ENCODE peak calls at places on chromosome 5, in five cellular contexts. A is WTC11, Z is Calu3, K is G401, W is heart left ventricle. G is an unnamed sample.

GRCh38 chr5:5419291-5420210 is 2.9 kb upstream of the ICE1 start:
- DNase-seq in K (peak), A (peak), W (no peak), Z (peak), G (no peak)

GRCh38 chr5:138468966-138469539 is 3.8 kb downstream of the EGR1 start:
- DNase-seq in W (no peak), Z (no peak), A (no peak), K (no peak), G (peak)

GRCh38 chr5:94388773-94389514 is 229.5 kb downstream of the KIAA0825 start:
- DNase-seq in A (no peak), K (no peak), Z (no peak), W (no peak), G (no peak)

GRCh38 chr5:73171495-73171894 is 1.5 kb upstream of the TMEM174 start:
- DNase-seq in Z (no peak), K (no peak), A (no peak), W (no peak), G (no peak)

GRCh38 chr5:75671506-75671905 is 45.7 kb downstream of the POC5 start:
- DNase-seq in A (no peak), W (no peak), Z (no peak), K (no peak), G (no peak)

GRCh38 chr5:122723606-122724352 is 51.1 kb upstream of the SNX2 start:
- DNase-seq in K (no peak), W (no peak), A (no peak), Z (no peak), G (peak)

GRCh38 chr5:128304121-128304520 is 220.6 kb downstream of the SLC12A2 start:
- DNase-seq in A (no peak), K (no peak), W (no peak), Z (no peak), G (no peak)

GRCh38 chr5:171264842-171265241 is 44.2 kb upstream of the TLX3 start:
- DNase-seq in K (no peak), W (no peak), Z (no peak), A (no peak), G (no peak)

GRCh38 chr5:28523887-28524637 is 1485.7 kb upstream of the CDH9 start:
- DNase-seq in W (no peak), A (no peak), Z (no peak), K (peak), G (peak)

GRCh38 chr5:96584712-96585111 is 77.5 kb upstream of the CAST start:
- DNase-seq in K (no peak), W (no peak), A (no peak), Z (no peak), G (no peak)

GRCh38 chr5:143132739-143133138 is 270.7 kb downstream of the NR3C1 start:
- DNase-seq in K (no peak), W (no peak), A (no peak), Z (no peak), G (no peak)

GRCh38 chr5:154309805-154310204 is 119.3 kb downstream of the GALNT10 start:
- DNase-seq in A (no peak), Z (no peak), W (no peak), K (no peak), G (no peak)

GRCh38 chr5:55982957-55983381 is 11.8 kb downstream of the IL6ST start:
- DNase-seq in W (no peak), K (peak), A (no peak), Z (no peak), G (no peak)